ENCODE peak calls at places on chromosomes 11 and 22, in five cellular contexts. One of them, this sample, is unnamed.
A peak's percentile ranks its signal among the peaks of the same experiment; 100 is the strongest.

GRCh38 chr11:46345881-46346484 is 1.3 kb upstream of the DGKZ start:
- DNase-seq in fibroblast of mammary gland: no peak
- DNase-seq in activated CD8-positive, alpha-beta T cell treated with anti-CD3 and anti-CD28 coated beads for 36 hours: peak; percentile 66
- DNase-seq in AG04449: no peak
- DNase-seq in NCI-H2171 treated with DMSO at 0.1 percent for 48 hours: no peak
- DNase-seq in this sample: no peak

GRCh38 chr11:118930152-118930712 is 4.5 kb upstream of the BCL9L start:
- DNase-seq in fibroblast of mammary gland: peak; percentile 68
- DNase-seq in activated CD8-positive, alpha-beta T cell treated with anti-CD3 and anti-CD28 coated beads for 36 hours: peak; percentile 96
- DNase-seq in AG04449: no peak
- DNase-seq in NCI-H2171 treated with DMSO at 0.1 percent for 48 hours: peak; percentile 85
- DNase-seq in this sample: peak; percentile 76

GRCh38 chr11:13962562-13963168 is at the start of gene SPON1:
- DNase-seq in fibroblast of mammary gland: peak; percentile 24
- DNase-seq in activated CD8-positive, alpha-beta T cell treated with anti-CD3 and anti-CD28 coated beads for 36 hours: peak; percentile 63
- DNase-seq in AG04449: no peak
- DNase-seq in NCI-H2171 treated with DMSO at 0.1 percent for 48 hours: peak; percentile 54
- DNase-seq in this sample: no peak

GRCh38 chr22:30858976-30859713 is 109.4 kb downstream of the MORC2 start:
- DNase-seq in fibroblast of mammary gland: no peak
- DNase-seq in activated CD8-positive, alpha-beta T cell treated with anti-CD3 and anti-CD28 coated beads for 36 hours: no peak
- DNase-seq in AG04449: no peak
- DNase-seq in NCI-H2171 treated with DMSO at 0.1 percent for 48 hours: no peak
- DNase-seq in this sample: no peak

GRCh38 chr11:75968021-75968685 is 153.1 kb downstream of the UVRAG start:
- DNase-seq in fibroblast of mammary gland: peak; percentile 70
- DNase-seq in activated CD8-positive, alpha-beta T cell treated with anti-CD3 and anti-CD28 coated beads for 36 hours: no peak
- DNase-seq in AG04449: no peak
- DNase-seq in NCI-H2171 treated with DMSO at 0.1 percent for 48 hours: no peak
- DNase-seq in this sample: no peak

GRCh38 chr22:44172370-44173108 is 8.2 kb upstream of the PARVG start:
- DNase-seq in fibroblast of mammary gland: peak; percentile 34
- DNase-seq in activated CD8-positive, alpha-beta T cell treated with anti-CD3 and anti-CD28 coated beads for 36 hours: peak; percentile 34
- DNase-seq in AG04449: no peak
- DNase-seq in NCI-H2171 treated with DMSO at 0.1 percent for 48 hours: no peak
- DNase-seq in this sample: no peak

GRCh38 chr11:11244470-11245080 is 108.5 kb downstream of the CSNK2A3 start:
- DNase-seq in fibroblast of mammary gland: no peak
- DNase-seq in activated CD8-positive, alpha-beta T cell treated with anti-CD3 and anti-CD28 coated beads for 36 hours: no peak
- DNase-seq in AG04449: no peak
- DNase-seq in NCI-H2171 treated with DMSO at 0.1 percent for 48 hours: no peak
- DNase-seq in this sample: no peak

GRCh38 chr11:71286701-71287643 is 34.6 kb upstream of the SHANK2 start:
- DNase-seq in fibroblast of mammary gland: peak; percentile 98
- DNase-seq in activated CD8-positive, alpha-beta T cell treated with anti-CD3 and anti-CD28 coated beads for 36 hours: no peak
- DNase-seq in AG04449: peak; percentile 96
- DNase-seq in NCI-H2171 treated with DMSO at 0.1 percent for 48 hours: peak; percentile 65
- DNase-seq in this sample: peak; percentile 9

GRCh38 chr11:112537846-112538330 is 277.2 kb upstream of the PLET1 start:
- DNase-seq in fibroblast of mammary gland: no peak
- DNase-seq in activated CD8-positive, alpha-beta T cell treated with anti-CD3 and anti-CD28 coated beads for 36 hours: no peak
- DNase-seq in AG04449: no peak
- DNase-seq in NCI-H2171 treated with DMSO at 0.1 percent for 48 hours: no peak
- DNase-seq in this sample: no peak

GRCh38 chr22:49354516-49355205 is 473.0 kb downstream of the BRD1 start:
- DNase-seq in fibroblast of mammary gland: no peak
- DNase-seq in activated CD8-positive, alpha-beta T cell treated with anti-CD3 and anti-CD28 coated beads for 36 hours: no peak
- DNase-seq in AG04449: no peak
- DNase-seq in NCI-H2171 treated with DMSO at 0.1 percent for 48 hours: no peak
- DNase-seq in this sample: no peak

GRCh38 chr11:60931897-60932296 is 7.6 kb downstream of the TMEM132A start:
- DNase-seq in fibroblast of mammary gland: no peak
- DNase-seq in activated CD8-positive, alpha-beta T cell treated with anti-CD3 and anti-CD28 coated beads for 36 hours: no peak
- DNase-seq in AG04449: no peak
- DNase-seq in NCI-H2171 treated with DMSO at 0.1 percent for 48 hours: no peak
- DNase-seq in this sample: no peak

GRCh38 chr22:44704159-44705021 is 2.4 kb downstream of the PRR5 start:
- DNase-seq in fibroblast of mammary gland: no peak
- DNase-seq in activated CD8-positive, alpha-beta T cell treated with anti-CD3 and anti-CD28 coated beads for 36 hours: no peak
- DNase-seq in AG04449: no peak
- DNase-seq in NCI-H2171 treated with DMSO at 0.1 percent for 48 hours: peak; percentile 20
- DNase-seq in this sample: no peak

GRCh38 chr11:82043316-82043715 is 690.3 kb downstream of the FAM181B start:
- DNase-seq in fibroblast of mammary gland: no peak
- DNase-seq in activated CD8-positive, alpha-beta T cell treated with anti-CD3 and anti-CD28 coated beads for 36 hours: no peak
- DNase-seq in AG04449: no peak
- DNase-seq in NCI-H2171 treated with DMSO at 0.1 percent for 48 hours: no peak
- DNase-seq in this sample: no peak

GRCh38 chr11:17596711-17597110 is 49.7 kb downstream of the OTOG start:
- DNase-seq in fibroblast of mammary gland: no peak
- DNase-seq in activated CD8-positive, alpha-beta T cell treated with anti-CD3 and anti-CD28 coated beads for 36 hours: no peak
- DNase-seq in AG04449: no peak
- DNase-seq in NCI-H2171 treated with DMSO at 0.1 percent for 48 hours: no peak
- DNase-seq in this sample: no peak

GRCh38 chr22:38570841-38571364 is 920 bp upstream of the DMC1 start:
- DNase-seq in fibroblast of mammary gland: peak; percentile 28
- DNase-seq in activated CD8-positive, alpha-beta T cell treated with anti-CD3 and anti-CD28 coated beads for 36 hours: peak; percentile 60
- DNase-seq in AG04449: no peak
- DNase-seq in NCI-H2171 treated with DMSO at 0.1 percent for 48 hours: peak; percentile 65
- DNase-seq in this sample: no peak

GRCh38 chr11:36724742-36725387 is 126.8 kb upstream of the RAG2 start:
- DNase-seq in fibroblast of mammary gland: no peak
- DNase-seq in activated CD8-positive, alpha-beta T cell treated with anti-CD3 and anti-CD28 coated beads for 36 hours: no peak
- DNase-seq in AG04449: no peak
- DNase-seq in NCI-H2171 treated with DMSO at 0.1 percent for 48 hours: no peak
- DNase-seq in this sample: no peak

GRCh38 chr11:67422894-67423293 is 5.4 kb upstream of the RPS6KB2 start:
- DNase-seq in fibroblast of mammary gland: no peak
- DNase-seq in activated CD8-positive, alpha-beta T cell treated with anti-CD3 and anti-CD28 coated beads for 36 hours: no peak
- DNase-seq in AG04449: no peak
- DNase-seq in NCI-H2171 treated with DMSO at 0.1 percent for 48 hours: no peak
- DNase-seq in this sample: no peak

GRCh38 chr22:20389288-20389687 is 4.7 kb upstream of the ZNF74 start:
- DNase-seq in fibroblast of mammary gland: no peak
- DNase-seq in activated CD8-positive, alpha-beta T cell treated with anti-CD3 and anti-CD28 coated beads for 36 hours: no peak
- DNase-seq in AG04449: no peak
- DNase-seq in NCI-H2171 treated with DMSO at 0.1 percent for 48 hours: no peak
- DNase-seq in this sample: no peak

GRCh38 chr11:107508858-107509244 is 51.2 kb upstream of the CWF19L2 start:
- DNase-seq in fibroblast of mammary gland: no peak
- DNase-seq in activated CD8-positive, alpha-beta T cell treated with anti-CD3 and anti-CD28 coated beads for 36 hours: no peak
- DNase-seq in AG04449: no peak
- DNase-seq in NCI-H2171 treated with DMSO at 0.1 percent for 48 hours: no peak
- DNase-seq in this sample: no peak

GRCh38 chr11:28470180-28470579 is 362.0 kb downstream of the METTL15 start:
- DNase-seq in fibroblast of mammary gland: no peak
- DNase-seq in activated CD8-positive, alpha-beta T cell treated with anti-CD3 and anti-CD28 coated beads for 36 hours: no peak
- DNase-seq in AG04449: no peak
- DNase-seq in NCI-H2171 treated with DMSO at 0.1 percent for 48 hours: no peak
- DNase-seq in this sample: no peak

GRCh38 chr11:2518983-2519340 is 74.2 kb downstream of the KCNQ1 start:
- DNase-seq in fibroblast of mammary gland: no peak
- DNase-seq in activated CD8-positive, alpha-beta T cell treated with anti-CD3 and anti-CD28 coated beads for 36 hours: no peak
- DNase-seq in AG04449: no peak
- DNase-seq in NCI-H2171 treated with DMSO at 0.1 percent for 48 hours: no peak
- DNase-seq in this sample: no peak

GRCh38 chr22:45212306-45212709 is 28.4 kb downstream of the KIAA0930 start:
- DNase-seq in fibroblast of mammary gland: peak; percentile 91
- DNase-seq in activated CD8-positive, alpha-beta T cell treated with anti-CD3 and anti-CD28 coated beads for 36 hours: no peak
- DNase-seq in AG04449: peak; percentile 59
- DNase-seq in NCI-H2171 treated with DMSO at 0.1 percent for 48 hours: no peak
- DNase-seq in this sample: peak; percentile 30

GRCh38 chr22:38230108-38230825 is 28.5 kb downstream of the MAFF start:
- DNase-seq in fibroblast of mammary gland: peak; percentile 47
- DNase-seq in activated CD8-positive, alpha-beta T cell treated with anti-CD3 and anti-CD28 coated beads for 36 hours: peak; percentile 66
- DNase-seq in AG04449: no peak
- DNase-seq in NCI-H2171 treated with DMSO at 0.1 percent for 48 hours: no peak
- DNase-seq in this sample: peak; percentile 27

GRCh38 chr22:43888740-43889139 is 3.1 kb downstream of the PNPLA5 start:
- DNase-seq in fibroblast of mammary gland: no peak
- DNase-seq in activated CD8-positive, alpha-beta T cell treated with anti-CD3 and anti-CD28 coated beads for 36 hours: no peak
- DNase-seq in AG04449: no peak
- DNase-seq in NCI-H2171 treated with DMSO at 0.1 percent for 48 hours: no peak
- DNase-seq in this sample: no peak

GRCh38 chr11:35038211-35038930 is 100.6 kb upstream of the CD44 start:
- DNase-seq in fibroblast of mammary gland: peak; percentile 35
- DNase-seq in activated CD8-positive, alpha-beta T cell treated with anti-CD3 and anti-CD28 coated beads for 36 hours: peak; percentile 61
- DNase-seq in AG04449: no peak
- DNase-seq in NCI-H2171 treated with DMSO at 0.1 percent for 48 hours: no peak
- DNase-seq in this sample: no peak

GRCh38 chr11:18749681-18750319 is 23.8 kb upstream of the IGSF22 start:
- DNase-seq in fibroblast of mammary gland: peak; percentile 64
- DNase-seq in activated CD8-positive, alpha-beta T cell treated with anti-CD3 and anti-CD28 coated beads for 36 hours: no peak
- DNase-seq in AG04449: no peak
- DNase-seq in NCI-H2171 treated with DMSO at 0.1 percent for 48 hours: no peak
- DNase-seq in this sample: peak; percentile 51

GRCh38 chr22:21641795-21642583 is at the start of gene SDF2L1:
- DNase-seq in fibroblast of mammary gland: peak; percentile 98
- DNase-seq in activated CD8-positive, alpha-beta T cell treated with anti-CD3 and anti-CD28 coated beads for 36 hours: peak; percentile 99
- DNase-seq in AG04449: peak; percentile 91
- DNase-seq in NCI-H2171 treated with DMSO at 0.1 percent for 48 hours: peak; percentile 98
- DNase-seq in this sample: peak; percentile 98

GRCh38 chr11:75265851-75266531 is 25.4 kb downstream of the TPBGL start:
- DNase-seq in fibroblast of mammary gland: peak; percentile 59
- DNase-seq in activated CD8-positive, alpha-beta T cell treated with anti-CD3 and anti-CD28 coated beads for 36 hours: no peak
- DNase-seq in AG04449: no peak
- DNase-seq in NCI-H2171 treated with DMSO at 0.1 percent for 48 hours: no peak
- DNase-seq in this sample: no peak

GRCh38 chr22:26471522-26471921 is 12.1 kb downstream of the HPS4 start:
- DNase-seq in fibroblast of mammary gland: no peak
- DNase-seq in activated CD8-positive, alpha-beta T cell treated with anti-CD3 and anti-CD28 coated beads for 36 hours: no peak
- DNase-seq in AG04449: peak; percentile 66
- DNase-seq in NCI-H2171 treated with DMSO at 0.1 percent for 48 hours: no peak
- DNase-seq in this sample: peak; percentile 52

This sample was measured in SJCRH30.